ENCODE peak calls at places on chromosomes 2 and 18, in seven cellular contexts. One of them, this sample, is unnamed.

GRCh38 chr2:73053316-73054114 is 18.0 kb downstream of the SFXN5 start:
- DNase-seq in H1: no peak
- DNase-seq in HepG2: no peak
- DNase-seq in SK-N-SH: no peak
- DNase-seq in K562: no peak
- DNase-seq in NT2/D1: no peak
- DNase-seq in GM12878: no peak
- DNase-seq in this sample: no peak

GRCh38 chr2:174078275-174078674 is 113.1 kb upstream of the SP3 start:
- DNase-seq in SK-N-SH: no peak
- DNase-seq in H1: no peak
- DNase-seq in K562: peak
- DNase-seq in NT2/D1: no peak
- DNase-seq in GM12878: no peak
- DNase-seq in HepG2: no peak
- DNase-seq in this sample: no peak

GRCh38 chr2:136008205-136008865 is 22.9 kb upstream of the DARS1 start:
- DNase-seq in NT2/D1: no peak
- DNase-seq in H1: no peak
- DNase-seq in HepG2: no peak
- DNase-seq in SK-N-SH: no peak
- DNase-seq in K562: no peak
- DNase-seq in GM12878: no peak
- DNase-seq in this sample: no peak

GRCh38 chr2:64653174-64654062 is at the start of gene SERTAD2:
- DNase-seq in NT2/D1: peak
- DNase-seq in K562: peak
- DNase-seq in SK-N-SH: peak
- DNase-seq in H1: peak
- DNase-seq in HepG2: peak
- DNase-seq in GM12878: no peak
- DNase-seq in this sample: no peak

GRCh38 chr18:31658670-31659573 is 25.5 kb downstream of the B4GALT6 start:
- DNase-seq in GM12878: peak
- DNase-seq in K562: no peak
- DNase-seq in SK-N-SH: no peak
- DNase-seq in H1: no peak
- DNase-seq in NT2/D1: no peak
- DNase-seq in HepG2: no peak
- DNase-seq in this sample: no peak

GRCh38 chr18:68623342-68623741 is 91.6 kb downstream of the TMX3 start:
- DNase-seq in HepG2: peak
- DNase-seq in H1: peak
- DNase-seq in GM12878: no peak
- DNase-seq in K562: peak
- DNase-seq in SK-N-SH: peak
- DNase-seq in NT2/D1: peak
- DNase-seq in this sample: peak

GRCh38 chr2:230916218-230916617 is 8.8 kb downstream of the GPR55 start:
- DNase-seq in HepG2: no peak
- DNase-seq in K562: no peak
- DNase-seq in SK-N-SH: no peak
- DNase-seq in GM12878: no peak
- DNase-seq in NT2/D1: no peak
- DNase-seq in H1: no peak
- DNase-seq in this sample: no peak

GRCh38 chr2:127011796-127012195 is 95.2 kb downstream of the BIN1 start:
- DNase-seq in HepG2: no peak
- DNase-seq in SK-N-SH: no peak
- DNase-seq in NT2/D1: no peak
- DNase-seq in H1: no peak
- DNase-seq in K562: no peak
- DNase-seq in GM12878: no peak
- DNase-seq in this sample: no peak

GRCh38 chr18:33875029-33875428 is 297.0 kb downstream of the ASXL3 start:
- DNase-seq in H1: no peak
- DNase-seq in GM12878: no peak
- DNase-seq in NT2/D1: no peak
- DNase-seq in K562: no peak
- DNase-seq in SK-N-SH: no peak
- DNase-seq in HepG2: no peak
- DNase-seq in this sample: no peak

GRCh38 chr2:190786404-190787166 is 94.0 kb upstream of the GLS start:
- DNase-seq in SK-N-SH: no peak
- DNase-seq in NT2/D1: no peak
- DNase-seq in HepG2: no peak
- DNase-seq in K562: no peak
- DNase-seq in H1: no peak
- DNase-seq in GM12878: no peak
- DNase-seq in this sample: no peak

GRCh38 chr2:207632575-207633492 is 7.6 kb upstream of the METTL21A start:
- DNase-seq in NT2/D1: no peak
- DNase-seq in K562: no peak
- DNase-seq in H1: no peak
- DNase-seq in HepG2: peak
- DNase-seq in GM12878: no peak
- DNase-seq in SK-N-SH: no peak
- DNase-seq in this sample: no peak

GRCh38 chr18:8049147-8049546 is 482.0 kb downstream of the PTPRM start:
- DNase-seq in H1: no peak
- DNase-seq in NT2/D1: no peak
- DNase-seq in K562: no peak
- DNase-seq in SK-N-SH: no peak
- DNase-seq in GM12878: no peak
- DNase-seq in HepG2: no peak
- DNase-seq in this sample: no peak

GRCh38 chr2:227406177-227407031 is 18.7 kb upstream of the SCYGR1 start:
- DNase-seq in SK-N-SH: peak
- DNase-seq in K562: peak
- DNase-seq in H1: peak
- DNase-seq in NT2/D1: peak
- DNase-seq in GM12878: no peak
- DNase-seq in HepG2: peak
- DNase-seq in this sample: peak

GRCh38 chr18:7470503-7470902 is 96.6 kb upstream of the PTPRM start:
- DNase-seq in H1: no peak
- DNase-seq in NT2/D1: no peak
- DNase-seq in HepG2: no peak
- DNase-seq in SK-N-SH: no peak
- DNase-seq in K562: no peak
- DNase-seq in GM12878: no peak
- DNase-seq in this sample: no peak

GRCh38 chr2:226720948-226721347 is 78.7 kb downstream of the IRS1 start:
- DNase-seq in H1: no peak
- DNase-seq in SK-N-SH: peak
- DNase-seq in NT2/D1: no peak
- DNase-seq in K562: no peak
- DNase-seq in GM12878: no peak
- DNase-seq in HepG2: no peak
- DNase-seq in this sample: no peak

GRCh38 chr2:85662899-85663683 is 4.9 kb downstream of the SFTPB start:
- DNase-seq in K562: peak
- DNase-seq in HepG2: peak
- DNase-seq in GM12878: no peak
- DNase-seq in NT2/D1: no peak
- DNase-seq in SK-N-SH: peak
- DNase-seq in H1: no peak
- DNase-seq in this sample: peak

GRCh38 chr18:72107647-72108046 is 436.5 kb downstream of the CBLN2 start:
- DNase-seq in NT2/D1: no peak
- DNase-seq in H1: peak
- DNase-seq in SK-N-SH: no peak
- DNase-seq in K562: no peak
- DNase-seq in GM12878: no peak
- DNase-seq in HepG2: no peak
- DNase-seq in this sample: no peak

GRCh38 chr2:45233301-45233700 is 224.0 kb upstream of the SIX2 start:
- DNase-seq in H1: no peak
- DNase-seq in HepG2: no peak
- DNase-seq in K562: no peak
- DNase-seq in SK-N-SH: no peak
- DNase-seq in NT2/D1: no peak
- DNase-seq in GM12878: no peak
- DNase-seq in this sample: no peak

GRCh38 chr18:75472906-75473305 is 45.4 kb upstream of the SMIM21 start:
- DNase-seq in K562: no peak
- DNase-seq in H1: no peak
- DNase-seq in GM12878: no peak
- DNase-seq in HepG2: no peak
- DNase-seq in SK-N-SH: no peak
- DNase-seq in NT2/D1: no peak
- DNase-seq in this sample: no peak

GRCh38 chr18:78830161-78830560 is 149.5 kb upstream of the SALL3 start:
- DNase-seq in GM12878: no peak
- DNase-seq in SK-N-SH: no peak
- DNase-seq in HepG2: no peak
- DNase-seq in H1: no peak
- DNase-seq in NT2/D1: no peak
- DNase-seq in K562: no peak
- DNase-seq in this sample: no peak

GRCh38 chr18:78830826-78831225 is 148.8 kb upstream of the SALL3 start:
- DNase-seq in GM12878: no peak
- DNase-seq in HepG2: no peak
- DNase-seq in H1: no peak
- DNase-seq in NT2/D1: no peak
- DNase-seq in SK-N-SH: no peak
- DNase-seq in K562: no peak
- DNase-seq in this sample: no peak

GRCh38 chr18:78831603-78832002 is 148.0 kb upstream of the SALL3 start:
- DNase-seq in K562: no peak
- DNase-seq in H1: no peak
- DNase-seq in GM12878: no peak
- DNase-seq in HepG2: no peak
- DNase-seq in SK-N-SH: no peak
- DNase-seq in NT2/D1: no peak
- DNase-seq in this sample: no peak

GRCh38 chr18:78836838-78837237 is 142.8 kb upstream of the SALL3 start:
- DNase-seq in SK-N-SH: no peak
- DNase-seq in K562: no peak
- DNase-seq in HepG2: no peak
- DNase-seq in NT2/D1: no peak
- DNase-seq in H1: no peak
- DNase-seq in GM12878: no peak
- DNase-seq in this sample: no peak

GRCh38 chr18:78833833-78834232 is 145.8 kb upstream of the SALL3 start:
- DNase-seq in HepG2: no peak
- DNase-seq in GM12878: no peak
- DNase-seq in NT2/D1: no peak
- DNase-seq in SK-N-SH: no peak
- DNase-seq in K562: no peak
- DNase-seq in H1: no peak
- DNase-seq in this sample: no peak
- H3K9ac ChIP-seq in HepG2: no peak
- H3K9ac ChIP-seq in GM12878: no peak
- H3K9ac ChIP-seq in NT2/D1: no peak
- H3K9ac ChIP-seq in SK-N-SH: no peak
- H3K9ac ChIP-seq in K562: no peak
- H3K9ac ChIP-seq in H1: no peak
- H3K9ac ChIP-seq in this sample: no peak

GRCh38 chr2:68336192-68336591 is 16.4 kb upstream of the CNRIP1 start:
- DNase-seq in K562: no peak
- DNase-seq in HepG2: no peak
- DNase-seq in H1: no peak
- DNase-seq in GM12878: no peak
- DNase-seq in NT2/D1: no peak
- DNase-seq in SK-N-SH: no peak
- DNase-seq in this sample: peak
- TF ChIP-seq YY1 in K562: no peak
- TF ChIP-seq YY1 in HepG2: no peak
- TF ChIP-seq YY1 in H1: no peak
- TF ChIP-seq YY1 in GM12878: no peak
- TF ChIP-seq YY1 in NT2/D1: no peak
- TF ChIP-seq YY1 in SK-N-SH: no peak
- TF ChIP-seq YY1 in this sample: no peak

GRCh38 chr2:19850056-19850455 is 51.7 kb downstream of the TTC32 start:
- DNase-seq in H1: no peak
- DNase-seq in SK-N-SH: no peak
- DNase-seq in HepG2: no peak
- DNase-seq in NT2/D1: no peak
- DNase-seq in K562: no peak
- DNase-seq in GM12878: no peak
- DNase-seq in this sample: no peak

GRCh38 chr2:19848952-19849351 is 52.8 kb downstream of the TTC32 start:
- DNase-seq in H1: peak
- DNase-seq in NT2/D1: no peak
- DNase-seq in GM12878: no peak
- DNase-seq in HepG2: no peak
- DNase-seq in K562: no peak
- DNase-seq in SK-N-SH: no peak
- DNase-seq in this sample: no peak

GRCh38 chr2:19848029-19848750 is 53.6 kb downstream of the TTC32 start:
- DNase-seq in SK-N-SH: no peak
- DNase-seq in GM12878: no peak
- DNase-seq in H1: peak
- DNase-seq in HepG2: no peak
- DNase-seq in K562: no peak
- DNase-seq in NT2/D1: no peak
- DNase-seq in this sample: no peak

GRCh38 chr2:19850526-19851050 is 51.2 kb downstream of the TTC32 start:
- DNase-seq in HepG2: no peak
- DNase-seq in GM12878: no peak
- DNase-seq in K562: no peak
- DNase-seq in H1: peak
- DNase-seq in SK-N-SH: no peak
- DNase-seq in NT2/D1: no peak
- DNase-seq in this sample: no peak

GRCh38 chr2:19851116-19851515 is 50.7 kb downstream of the TTC32 start:
- DNase-seq in K562: no peak
- DNase-seq in H1: peak
- DNase-seq in HepG2: no peak
- DNase-seq in GM12878: no peak
- DNase-seq in SK-N-SH: no peak
- DNase-seq in NT2/D1: no peak
- DNase-seq in this sample: no peak
- H3K9ac ChIP-seq in K562: no peak
- H3K9ac ChIP-seq in H1: no peak
- H3K9ac ChIP-seq in HepG2: no peak
- H3K9ac ChIP-seq in GM12878: no peak
- H3K9ac ChIP-seq in SK-N-SH: no peak
- H3K9ac ChIP-seq in NT2/D1: no peak
- H3K9ac ChIP-seq in this sample: no peak

GRCh38 chr2:240873805-240874714 is 5.4 kb downstream of the AGXT start:
- DNase-seq in NT2/D1: no peak
- DNase-seq in HepG2: peak
- DNase-seq in SK-N-SH: peak
- DNase-seq in GM12878: no peak
- DNase-seq in H1: no peak
- DNase-seq in K562: no peak
- DNase-seq in this sample: no peak
- TF ChIP-seq YY1 in NT2/D1: no peak
- TF ChIP-seq YY1 in HepG2: peak
- TF ChIP-seq YY1 in SK-N-SH: no peak
- TF ChIP-seq YY1 in GM12878: no peak
- TF ChIP-seq YY1 in H1: no peak
- TF ChIP-seq YY1 in K562: no peak
- TF ChIP-seq YY1 in this sample: no peak

This sample was measured in HCT116.